ENCODE peak calls at places on chromosomes 12 and 14, in six cellular contexts. K is ovary, X is heart right ventricle, N is esophagus squamous epithelium, U is AG09309, Y is pancreas. D is an unnamed sample.

GRCh38 chr12:112183591-112184021 is 58.2 kb downstream of the TRAFD1 start:
- DNase-seq in K (no peak), X (no peak), N (no peak), U (no peak), Y (no peak), D (no peak)

GRCh38 chr14:89504084-89504483 is 87.1 kb upstream of the FOXN3 start:
- DNase-seq in K (no peak), X (no peak), N (no peak), U (no peak), Y (no peak), D (no peak)

GRCh38 chr12:48938805-48939204 is 13.5 kb upstream of the FKBP11 start:
- DNase-seq in K (no peak), X (no peak), N (no peak), U (no peak), Y (no peak), D (no peak)

GRCh38 chr12:130796985-130797686 is 41.9 kb downstream of the STX2 start:
- DNase-seq in K (no peak), X (no peak), N (no peak), U (no peak), Y (no peak), D (no peak)

GRCh38 chr14:63909984-63910383 is 57.2 kb downstream of the SYNE2 start:
- DNase-seq in K (no peak), X (no peak), N (no peak), U (no peak), Y (no peak), D (no peak)

GRCh38 chr12:3040026-3040656 is 37.0 kb upstream of the TSPAN9 start:
- DNase-seq in K (no peak), X (no peak), N (no peak), U (no peak), Y (no peak), D (no peak)

GRCh38 chr12:42686514-42687172 is 97.1 kb upstream of the PRICKLE1 start:
- DNase-seq in K (no peak), X (no peak), N (no peak), U (no peak), Y (no peak), D (no peak)

GRCh38 chr12:68264864-68265256 is 11.5 kb upstream of the IL22 start:
- DNase-seq in K (no peak), X (no peak), N (no peak), U (no peak), Y (no peak), D (peak)

GRCh38 chr12:118102070-118102469 is 1.7 kb downstream of the VSIG10 start:
- DNase-seq in K (no peak), X (no peak), N (no peak), U (no peak), Y (peak), D (no peak)

GRCh38 chr12:68321140-68321539 is 11.0 kb downstream of the MDM1 start:
- DNase-seq in K (no peak), X (no peak), N (no peak), U (no peak), Y (no peak), D (no peak)

GRCh38 chr14:57820581-57820980 is 45.3 kb downstream of the SLC35F4 start:
- DNase-seq in K (no peak), X (no peak), N (no peak), U (no peak), Y (no peak), D (no peak)

GRCh38 chr12:90010089-90010488 is 301.5 kb upstream of the ATP2B1 start:
- DNase-seq in K (no peak), X (no peak), N (no peak), U (no peak), Y (no peak), D (no peak)

GRCh38 chr14:93090826-93091583 is 24.7 kb downstream of the ITPK1 start:
- DNase-seq in K (peak), X (peak), N (no peak), U (no peak), Y (no peak), D (no peak)

GRCh38 chr12:94012508-94013044 is 135.8 kb upstream of the PLXNC1 start:
- DNase-seq in K (no peak), X (no peak), N (no peak), U (no peak), Y (no peak), D (no peak)

GRCh38 chr14:54450535-54450934 is 9.4 kb upstream of the CNIH1 start:
- DNase-seq in K (no peak), X (no peak), N (no peak), U (no peak), Y (no peak), D (no peak)

GRCh38 chr14:100534528-100535286 is 52.5 kb downstream of the BEGAIN start:
- DNase-seq in K (peak), X (no peak), N (no peak), U (no peak), Y (peak), D (no peak)

GRCh38 chr14:30252800-30253425 is 306.0 kb upstream of the G2E3 start:
- DNase-seq in K (no peak), X (no peak), N (no peak), U (no peak), Y (no peak), D (no peak)

GRCh38 chr14:52268191-52269061 is 928 bp downstream of the PTGDR start:
- DNase-seq in K (no peak), X (peak), N (no peak), U (no peak), Y (no peak), D (no peak)

GRCh38 chr12:121872546-121873223 is 14.0 kb upstream of the HPD start:
- DNase-seq in K (peak), X (peak), N (no peak), U (peak), Y (no peak), D (peak)

GRCh38 chr12:19761465-19761864 is 322.2 kb downstream of the AEBP2 start:
- DNase-seq in K (no peak), X (no peak), N (no peak), U (no peak), Y (no peak), D (no peak)

GRCh38 chr12:50200507-50201273 is 33.5 kb upstream of the CERS5 start:
- DNase-seq in K (no peak), X (no peak), N (no peak), U (peak), Y (no peak), D (peak)

GRCh38 chr12:46266869-46267617 is 1.8 kb downstream of the SLC38A1 start:
- DNase-seq in K (peak), X (peak), N (no peak), U (no peak), Y (peak), D (no peak)

GRCh38 chr12:42631507-42631906 is 42.0 kb upstream of the PRICKLE1 start:
- DNase-seq in K (no peak), X (no peak), N (no peak), U (peak), Y (no peak), D (no peak)

GRCh38 chr12:133105620-133106019 is 24.5 kb downstream of the ZNF891 start:
- DNase-seq in K (no peak), X (no peak), N (no peak), U (no peak), Y (no peak), D (no peak)

GRCh38 chr14:91281346-91281745 is 36.8 kb upstream of the GPR68 start:
- DNase-seq in K (no peak), X (no peak), N (no peak), U (no peak), Y (no peak), D (no peak)

GRCh38 chr14:21802441-21802840 is 128.8 kb upstream of the OR4E1 start:
- DNase-seq in K (no peak), X (no peak), N (no peak), U (no peak), Y (no peak), D (no peak)

GRCh38 chr12:26124491-26125450 is at the start of gene BHLHE41:
- DNase-seq in K (peak), X (peak), N (peak), U (no peak), Y (peak), D (no peak)

GRCh38 chr12:104181313-104181712 is 34.3 kb upstream of the TXNRD1 start:
- DNase-seq in K (no peak), X (no peak), N (no peak), U (no peak), Y (no peak), D (no peak)

GRCh38 chr12:121295746-121296617 is 527 bp downstream of the CAMKK2 start:
- DNase-seq in K (peak), X (no peak), N (no peak), U (no peak), Y (peak), D (no peak)

GRCh38 chr12:117903441-117903840 is 65.3 kb downstream of the KSR2 start:
- DNase-seq in K (no peak), X (no peak), N (no peak), U (no peak), Y (no peak), D (no peak)

GRCh38 chr12:106297681-106298080 is 4.9 kb upstream of the TCP11L2 start:
- DNase-seq in K (no peak), X (no peak), N (no peak), U (no peak), Y (no peak), D (no peak)

GRCh38 chr14:100827751-100828447 is 2.0 kb downstream of the MEG3 start:
- DNase-seq in K (peak), X (no peak), N (no peak), U (peak), Y (peak), D (peak)

GRCh38 chr12:95516757-95517156 is 34.5 kb downstream of the USP44 start:
- DNase-seq in K (no peak), X (no peak), N (no peak), U (no peak), Y (no peak), D (no peak)

GRCh38 chr12:1204581-1205121 is 213.6 kb downstream of the ERC1 start:
- DNase-seq in K (no peak), X (no peak), N (no peak), U (no peak), Y (no peak), D (no peak)

GRCh38 chr12:120238839-120239445 is 26.6 kb downstream of the PXN start:
- DNase-seq in K (no peak), X (no peak), N (no peak), U (no peak), Y (no peak), D (no peak)
- H3K4me3 ChIP-seq in K (no peak), X (no peak), N (no peak), U (no peak), Y (no peak), D (no peak)

GRCh38 chr12:44875417-44875953 is 630 bp downstream of the NELL2 start:
- DNase-seq in K (no peak), X (no peak), N (no peak), U (no peak), Y (no peak), D (no peak)
- H3K4me3 ChIP-seq in K (peak), X (peak), N (peak), U (peak), Y (peak), D (peak)

DNA sequence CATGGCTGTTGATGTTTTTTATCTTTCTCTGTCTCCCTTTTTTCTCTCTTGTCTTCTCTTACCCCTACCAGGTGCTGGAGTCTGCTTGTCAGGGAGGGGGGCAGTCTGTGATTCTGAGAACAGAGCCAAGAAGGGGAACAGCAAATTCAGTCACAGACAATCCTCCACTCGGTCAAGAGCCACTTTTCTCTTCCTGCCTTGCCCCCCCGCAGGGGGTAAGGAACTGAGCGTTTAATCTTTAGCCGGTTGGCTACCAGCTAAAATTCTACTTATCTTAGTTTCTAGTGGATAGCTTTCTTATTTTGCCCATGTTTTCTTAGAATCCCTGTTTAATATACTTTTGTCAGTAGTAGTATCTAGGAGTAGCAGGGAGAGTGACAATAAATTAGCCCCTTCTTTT is 1.9 kb downstream of the RIMKLB start:
- DNase-seq in K (no peak), X (no peak), N (no peak), U (no peak), Y (no peak), D (no peak)
- H3K4me3 ChIP-seq in K (no peak), X (no peak), N (peak), U (no peak), Y (no peak), D (no peak)

GRCh38 chr14:96263347-96264199 is 7.6 kb downstream of the BDKRB1 start:
- DNase-seq in K (no peak), X (no peak), N (no peak), U (no peak), Y (no peak), D (no peak)
- H3K4me3 ChIP-seq in K (no peak), X (no peak), N (no peak), U (no peak), Y (no peak), D (no peak)